ENCODE peak calls at places on chromosomes 7 and 10, in nine cellular contexts. One of them, this sample, is unnamed.

GRCh38 chr10:80518807-80519360 is 18.8 kb upstream of the SH2D4B start:
- DNase-seq in left ventricle myocardium inferior: peak
- DNase-seq in foreskin keratinocyte: no peak
- DNase-seq in body of pancreas: no peak
- DNase-seq in GM13976: no peak
- DNase-seq in hepatocyte: no peak
- DNase-seq in type B pancreatic cell: no peak
- DNase-seq in progenitor cell of endocrine pancreas: no peak
- DNase-seq in tibial nerve: no peak
- DNase-seq in this sample: no peak

GRCh38 chr7:99095698-99096097 is 48.2 kb downstream of the SMURF1 start:
- DNase-seq in left ventricle myocardium inferior: peak
- DNase-seq in foreskin keratinocyte: no peak
- DNase-seq in body of pancreas: peak
- DNase-seq in GM13976: no peak
- DNase-seq in hepatocyte: no peak
- DNase-seq in type B pancreatic cell: no peak
- DNase-seq in progenitor cell of endocrine pancreas: no peak
- DNase-seq in tibial nerve: no peak
- DNase-seq in this sample: no peak

GRCh38 chr10:133260895-133261725 is 15.6 kb downstream of the ADAM8 start:
- DNase-seq in left ventricle myocardium inferior: peak
- DNase-seq in foreskin keratinocyte: no peak
- DNase-seq in body of pancreas: peak
- DNase-seq in GM13976: peak
- DNase-seq in hepatocyte: peak
- DNase-seq in type B pancreatic cell: no peak
- DNase-seq in progenitor cell of endocrine pancreas: no peak
- DNase-seq in tibial nerve: no peak
- DNase-seq in this sample: no peak

GRCh38 chr10:11830836-11831519 is 7.8 kb downstream of the PROSER2 start:
- DNase-seq in left ventricle myocardium inferior: no peak
- DNase-seq in foreskin keratinocyte: peak
- DNase-seq in body of pancreas: no peak
- DNase-seq in GM13976: no peak
- DNase-seq in hepatocyte: peak
- DNase-seq in type B pancreatic cell: no peak
- DNase-seq in progenitor cell of endocrine pancreas: no peak
- DNase-seq in tibial nerve: no peak
- DNase-seq in this sample: no peak

GRCh38 chr10:80443531-80443974 is 10.6 kb upstream of the TSPAN14 start:
- DNase-seq in left ventricle myocardium inferior: no peak
- DNase-seq in foreskin keratinocyte: no peak
- DNase-seq in body of pancreas: no peak
- DNase-seq in GM13976: peak
- DNase-seq in hepatocyte: no peak
- DNase-seq in type B pancreatic cell: no peak
- DNase-seq in progenitor cell of endocrine pancreas: no peak
- DNase-seq in tibial nerve: no peak
- DNase-seq in this sample: no peak

GRCh38 chr10:116767235-116767634 is 24.9 kb upstream of the HSPA12A start:
- DNase-seq in left ventricle myocardium inferior: peak
- DNase-seq in foreskin keratinocyte: peak
- DNase-seq in body of pancreas: no peak
- DNase-seq in GM13976: no peak
- DNase-seq in hepatocyte: peak
- DNase-seq in type B pancreatic cell: no peak
- DNase-seq in progenitor cell of endocrine pancreas: no peak
- DNase-seq in tibial nerve: no peak
- DNase-seq in this sample: no peak

GRCh38 chr7:70193514-70193913 is 595.2 kb downstream of the AUTS2 start:
- DNase-seq in left ventricle myocardium inferior: no peak
- DNase-seq in foreskin keratinocyte: peak
- DNase-seq in body of pancreas: no peak
- DNase-seq in GM13976: no peak
- DNase-seq in hepatocyte: peak
- DNase-seq in type B pancreatic cell: no peak
- DNase-seq in progenitor cell of endocrine pancreas: no peak
- DNase-seq in tibial nerve: no peak
- DNase-seq in this sample: no peak

GRCh38 chr7:139582130-139582650 is 58.7 kb downstream of the CLEC2L start:
- DNase-seq in left ventricle myocardium inferior: no peak
- DNase-seq in foreskin keratinocyte: no peak
- DNase-seq in body of pancreas: no peak
- DNase-seq in GM13976: no peak
- DNase-seq in hepatocyte: no peak
- DNase-seq in type B pancreatic cell: peak
- DNase-seq in progenitor cell of endocrine pancreas: no peak
- DNase-seq in tibial nerve: no peak
- DNase-seq in this sample: no peak

GRCh38 chr10:110967009-110967630 is 47.7 kb downstream of the SHOC2 start:
- DNase-seq in left ventricle myocardium inferior: no peak
- DNase-seq in foreskin keratinocyte: no peak
- DNase-seq in body of pancreas: no peak
- DNase-seq in GM13976: no peak
- DNase-seq in hepatocyte: no peak
- DNase-seq in type B pancreatic cell: no peak
- DNase-seq in progenitor cell of endocrine pancreas: no peak
- DNase-seq in tibial nerve: no peak
- DNase-seq in this sample: no peak

GRCh38 chr10:89669985-89670384 is 24.9 kb upstream of the PANK1 start:
- DNase-seq in left ventricle myocardium inferior: no peak
- DNase-seq in foreskin keratinocyte: no peak
- DNase-seq in body of pancreas: no peak
- DNase-seq in GM13976: no peak
- DNase-seq in hepatocyte: no peak
- DNase-seq in type B pancreatic cell: no peak
- DNase-seq in progenitor cell of endocrine pancreas: no peak
- DNase-seq in tibial nerve: no peak
- DNase-seq in this sample: no peak

GRCh38 chr7:96546426-96546825 is 163.2 kb downstream of the SEM1 start:
- DNase-seq in left ventricle myocardium inferior: no peak
- DNase-seq in foreskin keratinocyte: peak
- DNase-seq in body of pancreas: no peak
- DNase-seq in GM13976: no peak
- DNase-seq in hepatocyte: no peak
- DNase-seq in type B pancreatic cell: no peak
- DNase-seq in progenitor cell of endocrine pancreas: no peak
- DNase-seq in tibial nerve: no peak
- DNase-seq in this sample: no peak

GRCh38 chr10:122019414-122019975 is 30.5 kb downstream of the TACC2 start:
- DNase-seq in left ventricle myocardium inferior: no peak
- DNase-seq in foreskin keratinocyte: peak
- DNase-seq in body of pancreas: peak
- DNase-seq in GM13976: no peak
- DNase-seq in hepatocyte: peak
- DNase-seq in type B pancreatic cell: no peak
- DNase-seq in progenitor cell of endocrine pancreas: no peak
- DNase-seq in tibial nerve: no peak
- DNase-seq in this sample: no peak

GRCh38 chr10:6336013-6336412 is 133.3 kb downstream of the PFKFB3 start:
- DNase-seq in left ventricle myocardium inferior: no peak
- DNase-seq in foreskin keratinocyte: no peak
- DNase-seq in body of pancreas: no peak
- DNase-seq in GM13976: no peak
- DNase-seq in hepatocyte: no peak
- DNase-seq in type B pancreatic cell: no peak
- DNase-seq in progenitor cell of endocrine pancreas: no peak
- DNase-seq in tibial nerve: no peak
- DNase-seq in this sample: no peak

GRCh38 chr7:93463764-93464163 is 110.8 kb downstream of the CALCR start:
- DNase-seq in left ventricle myocardium inferior: no peak
- DNase-seq in foreskin keratinocyte: no peak
- DNase-seq in body of pancreas: no peak
- DNase-seq in GM13976: no peak
- DNase-seq in hepatocyte: no peak
- DNase-seq in type B pancreatic cell: no peak
- DNase-seq in progenitor cell of endocrine pancreas: no peak
- DNase-seq in tibial nerve: no peak
- DNase-seq in this sample: no peak

GRCh38 chr7:93461350-93461749 is 113.2 kb downstream of the CALCR start:
- DNase-seq in left ventricle myocardium inferior: no peak
- DNase-seq in foreskin keratinocyte: no peak
- DNase-seq in body of pancreas: no peak
- DNase-seq in GM13976: no peak
- DNase-seq in hepatocyte: no peak
- DNase-seq in type B pancreatic cell: no peak
- DNase-seq in progenitor cell of endocrine pancreas: no peak
- DNase-seq in tibial nerve: no peak
- DNase-seq in this sample: no peak
- TF ChIP-seq CTCF in left ventricle myocardium inferior: no peak
- TF ChIP-seq CTCF in foreskin keratinocyte: peak
- TF ChIP-seq CTCF in body of pancreas: peak
- TF ChIP-seq CTCF in GM13976: no peak
- TF ChIP-seq CTCF in hepatocyte: no peak
- TF ChIP-seq CTCF in type B pancreatic cell: no peak
- TF ChIP-seq CTCF in progenitor cell of endocrine pancreas: peak
- TF ChIP-seq CTCF in tibial nerve: no peak
- TF ChIP-seq CTCF in this sample: no peak

GRCh38 chr10:43926371-43926770 is 277.7 kb upstream of the ZNF32 start:
- DNase-seq in left ventricle myocardium inferior: no peak
- DNase-seq in foreskin keratinocyte: no peak
- DNase-seq in body of pancreas: no peak
- DNase-seq in GM13976: no peak
- DNase-seq in hepatocyte: no peak
- DNase-seq in type B pancreatic cell: no peak
- DNase-seq in progenitor cell of endocrine pancreas: no peak
- DNase-seq in tibial nerve: no peak
- DNase-seq in this sample: no peak
- TF ChIP-seq CTCF in left ventricle myocardium inferior: no peak
- TF ChIP-seq CTCF in foreskin keratinocyte: no peak
- TF ChIP-seq CTCF in body of pancreas: no peak
- TF ChIP-seq CTCF in GM13976: no peak
- TF ChIP-seq CTCF in hepatocyte: no peak
- TF ChIP-seq CTCF in type B pancreatic cell: no peak
- TF ChIP-seq CTCF in progenitor cell of endocrine pancreas: no peak
- TF ChIP-seq CTCF in tibial nerve: no peak
- TF ChIP-seq CTCF in this sample: no peak

DNA sequence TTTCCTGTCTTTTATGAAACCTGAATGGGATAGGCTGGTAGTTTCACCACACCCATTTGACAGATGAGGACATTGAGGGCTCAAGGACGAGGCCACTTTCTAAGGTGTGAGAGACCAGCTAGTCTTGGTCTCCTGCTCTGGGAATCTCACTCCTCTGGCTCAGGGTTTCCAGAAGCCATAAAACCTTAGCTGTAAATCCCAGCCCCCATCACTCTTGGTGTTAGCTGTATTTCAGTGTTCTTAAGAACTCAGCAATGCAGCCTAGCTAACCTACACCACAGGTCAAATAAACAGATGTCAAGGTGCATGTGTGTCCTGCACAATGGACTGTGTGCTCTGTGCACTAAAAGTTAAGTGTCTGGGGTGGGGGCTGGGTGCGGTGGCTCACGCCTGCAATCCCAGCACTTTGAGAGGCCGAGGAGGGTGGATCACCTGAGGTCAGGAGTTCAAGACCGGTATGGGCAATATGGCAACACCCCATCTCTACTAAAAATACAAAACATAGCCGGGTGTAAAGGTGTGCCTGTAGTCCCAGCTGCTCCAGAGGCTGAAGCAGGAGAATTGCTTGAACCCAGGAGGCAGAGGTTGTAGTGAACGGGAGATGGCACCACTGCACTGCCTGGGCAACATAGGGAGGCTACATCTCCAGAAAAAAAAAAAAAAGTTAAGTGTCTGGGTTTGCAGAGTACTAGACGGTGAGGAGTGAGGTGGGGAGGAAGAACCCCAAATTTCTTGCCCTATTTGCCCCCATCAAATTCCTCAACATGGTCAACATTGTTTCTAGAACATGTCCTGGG is 547 bp upstream of the EPO start:
- DNase-seq in left ventricle myocardium inferior: no peak
- DNase-seq in foreskin keratinocyte: peak
- DNase-seq in body of pancreas: no peak
- DNase-seq in GM13976: no peak
- DNase-seq in hepatocyte: no peak
- DNase-seq in type B pancreatic cell: no peak
- DNase-seq in progenitor cell of endocrine pancreas: no peak
- DNase-seq in tibial nerve: no peak
- DNase-seq in this sample: no peak
- TF ChIP-seq CTCF in left ventricle myocardium inferior: no peak
- TF ChIP-seq CTCF in foreskin keratinocyte: peak
- TF ChIP-seq CTCF in body of pancreas: no peak
- TF ChIP-seq CTCF in GM13976: no peak
- TF ChIP-seq CTCF in hepatocyte: peak
- TF ChIP-seq CTCF in type B pancreatic cell: no peak
- TF ChIP-seq CTCF in progenitor cell of endocrine pancreas: no peak
- TF ChIP-seq CTCF in tibial nerve: no peak
- TF ChIP-seq CTCF in this sample: no peak

GRCh38 chr7:105741993-105742392 is 134.4 kb downstream of the ATXN7L1 start:
- DNase-seq in left ventricle myocardium inferior: no peak
- DNase-seq in foreskin keratinocyte: no peak
- DNase-seq in body of pancreas: no peak
- DNase-seq in GM13976: no peak
- DNase-seq in hepatocyte: no peak
- DNase-seq in type B pancreatic cell: no peak
- DNase-seq in progenitor cell of endocrine pancreas: no peak
- DNase-seq in tibial nerve: no peak
- DNase-seq in this sample: no peak

GRCh38 chr7:105743351-105743812 is 133.0 kb downstream of the ATXN7L1 start:
- DNase-seq in left ventricle myocardium inferior: no peak
- DNase-seq in foreskin keratinocyte: no peak
- DNase-seq in body of pancreas: no peak
- DNase-seq in GM13976: no peak
- DNase-seq in hepatocyte: no peak
- DNase-seq in type B pancreatic cell: no peak
- DNase-seq in progenitor cell of endocrine pancreas: no peak
- DNase-seq in tibial nerve: no peak
- DNase-seq in this sample: no peak

GRCh38 chr7:105742787-105743186 is 133.6 kb downstream of the ATXN7L1 start:
- DNase-seq in left ventricle myocardium inferior: no peak
- DNase-seq in foreskin keratinocyte: no peak
- DNase-seq in body of pancreas: no peak
- DNase-seq in GM13976: no peak
- DNase-seq in hepatocyte: no peak
- DNase-seq in type B pancreatic cell: no peak
- DNase-seq in progenitor cell of endocrine pancreas: no peak
- DNase-seq in tibial nerve: no peak
- DNase-seq in this sample: no peak

GRCh38 chr7:105748701-105749100 is 127.7 kb downstream of the ATXN7L1 start:
- DNase-seq in left ventricle myocardium inferior: no peak
- DNase-seq in foreskin keratinocyte: no peak
- DNase-seq in body of pancreas: no peak
- DNase-seq in GM13976: no peak
- DNase-seq in hepatocyte: no peak
- DNase-seq in type B pancreatic cell: no peak
- DNase-seq in progenitor cell of endocrine pancreas: no peak
- DNase-seq in tibial nerve: no peak
- DNase-seq in this sample: no peak

DNA sequence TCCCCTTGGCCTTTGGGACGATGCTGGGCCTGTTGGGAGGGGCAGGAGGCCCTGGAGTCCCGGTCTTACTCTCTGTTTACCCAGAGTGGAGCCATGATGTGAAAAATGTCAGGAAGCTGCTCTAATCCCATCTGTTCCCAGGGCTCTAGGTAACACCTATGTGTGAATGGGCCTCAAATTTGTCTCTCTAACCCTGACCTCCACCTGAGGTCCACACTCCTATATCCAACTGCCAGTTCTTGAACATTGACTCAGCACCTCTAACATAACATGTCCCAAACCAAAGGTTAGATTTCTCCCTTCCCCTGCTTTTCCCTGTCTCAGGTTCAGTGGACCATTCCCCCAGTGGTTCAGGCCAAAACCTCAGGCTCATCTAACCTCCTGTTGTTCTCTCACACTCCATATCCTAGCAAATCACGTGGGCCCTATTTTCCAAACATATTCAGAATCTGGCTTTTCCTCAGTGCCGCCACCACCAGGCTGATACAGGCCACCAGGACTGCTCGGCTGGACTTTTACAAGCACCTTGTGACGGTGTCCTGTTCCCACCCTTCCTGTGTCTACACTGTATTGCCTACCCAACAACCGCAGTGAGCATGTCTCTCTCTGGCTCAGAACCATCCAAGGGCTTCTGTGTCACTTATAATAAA is 130.6 kb downstream of the ATXN7L1 start:
- DNase-seq in left ventricle myocardium inferior: no peak
- DNase-seq in foreskin keratinocyte: no peak
- DNase-seq in body of pancreas: no peak
- DNase-seq in GM13976: no peak
- DNase-seq in hepatocyte: no peak
- DNase-seq in type B pancreatic cell: no peak
- DNase-seq in progenitor cell of endocrine pancreas: no peak
- DNase-seq in tibial nerve: no peak
- DNase-seq in this sample: no peak
- TF ChIP-seq CTCF in left ventricle myocardium inferior: no peak
- TF ChIP-seq CTCF in foreskin keratinocyte: no peak
- TF ChIP-seq CTCF in body of pancreas: no peak
- TF ChIP-seq CTCF in GM13976: no peak
- TF ChIP-seq CTCF in hepatocyte: no peak
- TF ChIP-seq CTCF in type B pancreatic cell: no peak
- TF ChIP-seq CTCF in progenitor cell of endocrine pancreas: no peak
- TF ChIP-seq CTCF in tibial nerve: no peak
- TF ChIP-seq CTCF in this sample: no peak